ENCODE peak calls at places on chromosomes 12 and 14, in nine cellular contexts. P is fibroblast of the aortic adventitia, F is smooth muscle cell of the brain vasculature, A is EH, Q is neural progenitor cell, T is GM12878, Y is fibroblast of gingiva, N is MCF 10A, R is ovary. Z is an unnamed sample.

GRCh38 chr12:46770501-46771183 is 55.2 kb downstream of the SLC38A4 start:
- DNase-seq in R (no peak), N (peak; percentile 20), Y (peak; percentile 67), Q (peak; percentile 69), F (no peak), T (no peak), P (peak; percentile 64), A (peak; percentile 76), Z (no peak)

GRCh38 chr12:99059824-99060526 is 414.9 kb downstream of the APAF1 start:
- DNase-seq in Q (peak; percentile 44), F (no peak), N (peak; percentile 27), R (no peak), Y (peak; percentile 37), A (no peak), T (no peak), P (no peak), Z (no peak)

GRCh38 chr12:7970475-7971252 is 34.7 kb upstream of the SLC2A3 start:
- DNase-seq in R (peak; percentile 88), N (peak; percentile 87), T (peak; percentile 73), P (peak; percentile 96), F (peak; percentile 80), Y (peak; percentile 96), A (peak; percentile 99), Q (peak; percentile 98), Z (peak; percentile 87)

GRCh38 chr14:58697927-58698641 is 60.3 kb downstream of the DACT1 start:
- DNase-seq in T (no peak), N (no peak), P (no peak), A (no peak), R (no peak), F (no peak), Q (no peak), Y (no peak), Z (no peak)

GRCh38 chr14:73460691-73461127 is 2.4 kb upstream of the NUMB start:
- DNase-seq in N (peak; percentile 70), P (peak; percentile 81), A (peak; percentile 62), Q (no peak), R (no peak), Y (no peak), T (no peak), F (no peak), Z (no peak)

GRCh38 chr14:93303659-93304058 is 29.2 kb downstream of the BTBD7 start:
- DNase-seq in N (no peak), R (no peak), Y (no peak), T (no peak), F (no peak), A (no peak), P (peak; percentile 46), Q (no peak), Z (no peak)

GRCh38 chr12:124517260-124518050 is 50.0 kb downstream of the NCOR2 start:
- DNase-seq in P (peak; percentile 68), Y (peak; percentile 71), R (peak; percentile 75), F (no peak), A (peak; percentile 65), T (no peak), N (peak; percentile 94), Q (no peak), Z (no peak)

GRCh38 chr14:24123465-24124417 is 6.7 kb upstream of the FITM1 start:
- DNase-seq in A (no peak), N (no peak), Q (no peak), F (no peak), R (no peak), T (no peak), Y (no peak), P (no peak), Z (no peak)

GRCh38 chr14:51020024-51020710 is 74.7 kb downstream of the TRIM9 start:
- DNase-seq in N (no peak), Q (no peak), F (no peak), Y (peak; percentile 28), R (no peak), T (no peak), A (peak; percentile 83), P (no peak), Z (no peak)

GRCh38 chr14:83638725-83639124 is 1891.2 kb upstream of the FLRT2 start:
- DNase-seq in T (no peak), P (no peak), F (no peak), N (no peak), Y (no peak), A (no peak), Q (no peak), R (no peak), Z (no peak)

GRCh38 chr12:117527480-117527857 is 166.0 kb upstream of the NOS1 start:
- DNase-seq in A (no peak), Q (no peak), Y (no peak), R (no peak), F (no peak), P (no peak), T (no peak), N (no peak), Z (no peak)

GRCh38 chr12:51960890-51961289 is 9.4 kb downstream of the ACVR1B start:
- DNase-seq in Q (no peak), F (no peak), N (no peak), A (no peak), T (no peak), R (no peak), Y (no peak), P (no peak), Z (no peak)

GRCh38 chr12:132477009-132477702 is 12.8 kb upstream of the FBRSL1 start:
- DNase-seq in T (no peak), F (no peak), R (no peak), Q (no peak), P (no peak), Y (no peak), A (no peak), N (no peak), Z (no peak)

GRCh38 chr12:12273291-12273957 is 6.6 kb upstream of the LRP6 start:
- DNase-seq in R (no peak), Q (no peak), A (peak; percentile 82), F (no peak), N (no peak), P (no peak), Y (no peak), T (no peak), Z (no peak)

GRCh38 chr14:86865934-86866333 is 1127.0 kb downstream of the GALC start:
- DNase-seq in Q (no peak), Y (no peak), A (peak; percentile 25), P (no peak), F (no peak), T (no peak), R (no peak), N (no peak), Z (no peak)

GRCh38 chr12:76274699-76275098 is 73.5 kb downstream of the BBS10 start:
- DNase-seq in Y (no peak), N (no peak), F (no peak), Q (no peak), T (no peak), R (no peak), P (peak; percentile 80), A (peak; percentile 61), Z (no peak)

GRCh38 chr14:72478397-72479025 is 415.4 kb downstream of the DPF3 start:
- DNase-seq in N (no peak), Y (no peak), R (no peak), P (no peak), T (no peak), F (no peak), A (no peak), Q (no peak), Z (no peak)

GRCh38 chr12:67710582-67710981 is 62.0 kb downstream of the DYRK2 start:
- DNase-seq in R (no peak), N (peak; percentile 23), P (no peak), Q (no peak), Y (no peak), F (no peak), A (peak; percentile 81), T (peak; percentile 64), Z (no peak)

GRCh38 chr14:106874365-106874764 is 1348.0 kb downstream of the TMEM121 start:
- DNase-seq in T (no peak), Q (no peak), A (no peak), F (no peak), R (no peak), Y (no peak), N (no peak), P (no peak), Z (no peak)

GRCh38 chr14:34199585-34199984 is 248.7 kb upstream of the EGLN3 start:
- DNase-seq in N (peak; percentile 38), Y (no peak), A (peak; percentile 55), T (no peak), F (no peak), Q (no peak), P (peak; percentile 12), R (no peak), Z (no peak)

GRCh38 chr14:24013654-24014514 is 25.2 kb downstream of the DHRS4L2 start:
- DNase-seq in Q (peak; percentile 75), Y (peak; percentile 59), T (peak; percentile 57), A (peak; percentile 75), R (peak; percentile 35), N (peak; percentile 83), F (no peak), P (peak; percentile 83), Z (peak; percentile 31)

GRCh38 chr14:52700701-52701172 is 5.4 kb upstream of the ERO1A start:
- DNase-seq in T (no peak), F (no peak), R (no peak), N (peak; percentile 55), A (peak; percentile 51), Q (no peak), P (no peak), Y (no peak), Z (no peak)

GRCh38 chr12:48907243-48907642 is 18.0 kb downstream of the FKBP11 start:
- DNase-seq in Y (no peak), P (no peak), T (no peak), R (no peak), N (no peak), F (no peak), A (no peak), Q (no peak), Z (no peak)

GRCh38 chr12:123436017-123436964 is at the start of gene RILPL2:
- DNase-seq in Y (peak; percentile 95), T (peak; percentile 86), F (peak; percentile 17), P (peak; percentile 73), R (peak; percentile 87), Q (peak; percentile 76), N (peak; percentile 81), A (peak; percentile 93), Z (peak; percentile 91)

GRCh38 chr12:49368240-49368600 is 958 bp downstream of the SPATS2 start:
- DNase-seq in A (no peak), F (no peak), T (no peak), Q (no peak), R (no peak), Y (no peak), P (no peak), N (no peak), Z (no peak)

GRCh38 chr14:73462078-73462715 is 3.9 kb upstream of the NUMB start:
- DNase-seq in Y (peak; percentile 69), R (no peak), A (peak; percentile 40), Q (peak; percentile 19), N (peak; percentile 85), T (no peak), P (peak; percentile 87), F (no peak), Z (no peak)

GRCh38 chr12:19712041-19712440 is 272.7 kb downstream of the AEBP2 start:
- DNase-seq in Q (no peak), R (no peak), Y (peak; percentile 52), T (no peak), N (peak; percentile 91), P (peak; percentile 89), F (peak; percentile 50), A (peak; percentile 94), Z (no peak)

GRCh38 chr12:108712925-108713203 is 18.5 kb downstream of the CORO1C start:
- DNase-seq in Q (no peak), A (no peak), R (no peak), N (no peak), T (no peak), P (no peak), F (no peak), Y (no peak), Z (no peak)

Z was measured in CD4-positive, alpha-beta T cell.